ENCODE peak calls at places on chromosomes 12 and 14, in eight cellular contexts. One of them, this sample, is unnamed.
A peak's percentile ranks its signal among the peaks of the same experiment; 100 is the strongest.

GRCh38 chr14:71290960-71291466 is 383.8 kb downstream of the PCNX1 start:
- DNase-seq in suprapubic skin: no peak
- DNase-seq in testis: no peak
- DNase-seq in HepG2: peak; percentile 31
- DNase-seq in endothelial cell of umbilical vein: peak; percentile 85
- DNase-seq in tibial nerve: no peak
- DNase-seq in body of pancreas: no peak
- DNase-seq in ovary: no peak
- DNase-seq in this sample: peak; percentile 10

GRCh38 chr12:47808049-47808448 is 11.7 kb downstream of the HDAC7 start:
- DNase-seq in ovary: peak; percentile 66
- DNase-seq in suprapubic skin: peak; percentile 78
- DNase-seq in body of pancreas: no peak
- DNase-seq in testis: no peak
- DNase-seq in tibial nerve: no peak
- DNase-seq in HepG2: no peak
- DNase-seq in endothelial cell of umbilical vein: peak; percentile 85
- DNase-seq in this sample: peak; percentile 79

GRCh38 chr14:20631023-20631820 is 10.3 kb downstream of the OR6S1 start:
- DNase-seq in ovary: peak; percentile 71
- DNase-seq in body of pancreas: peak; percentile 75
- DNase-seq in testis: peak; percentile 55
- DNase-seq in suprapubic skin: no peak
- DNase-seq in HepG2: peak; percentile 79
- DNase-seq in endothelial cell of umbilical vein: peak; percentile 59
- DNase-seq in tibial nerve: peak; percentile 61
- DNase-seq in this sample: peak; percentile 37

GRCh38 chr12:2332947-2333346 is 280.2 kb downstream of the CACNA1C start:
- DNase-seq in ovary: no peak
- DNase-seq in suprapubic skin: no peak
- DNase-seq in HepG2: no peak
- DNase-seq in testis: no peak
- DNase-seq in body of pancreas: no peak
- DNase-seq in tibial nerve: no peak
- DNase-seq in endothelial cell of umbilical vein: no peak
- DNase-seq in this sample: no peak

GRCh38 chr14:54226103-54226502 is 170.7 kb upstream of the CDKN3 start:
- DNase-seq in testis: no peak
- DNase-seq in body of pancreas: no peak
- DNase-seq in suprapubic skin: no peak
- DNase-seq in tibial nerve: no peak
- DNase-seq in endothelial cell of umbilical vein: no peak
- DNase-seq in HepG2: no peak
- DNase-seq in ovary: no peak
- DNase-seq in this sample: no peak

GRCh38 chr12:114451657-114452056 is 45.7 kb upstream of the TBX5 start:
- DNase-seq in testis: no peak
- DNase-seq in endothelial cell of umbilical vein: no peak
- DNase-seq in body of pancreas: no peak
- DNase-seq in ovary: no peak
- DNase-seq in tibial nerve: no peak
- DNase-seq in HepG2: no peak
- DNase-seq in suprapubic skin: no peak
- DNase-seq in this sample: no peak

GRCh38 chr12:92464911-92465310 is 237.9 kb upstream of the PLEKHG7 start:
- DNase-seq in suprapubic skin: no peak
- DNase-seq in ovary: no peak
- DNase-seq in testis: no peak
- DNase-seq in body of pancreas: no peak
- DNase-seq in tibial nerve: no peak
- DNase-seq in HepG2: no peak
- DNase-seq in endothelial cell of umbilical vein: no peak
- DNase-seq in this sample: no peak

GRCh38 chr12:20024194-20024593 is 344.1 kb upstream of the PDE3A start:
- DNase-seq in testis: no peak
- DNase-seq in tibial nerve: peak; percentile 28
- DNase-seq in ovary: no peak
- DNase-seq in body of pancreas: no peak
- DNase-seq in endothelial cell of umbilical vein: peak; percentile 89
- DNase-seq in suprapubic skin: no peak
- DNase-seq in HepG2: no peak
- DNase-seq in this sample: no peak

GRCh38 chr14:72714094-72714493 is 179.8 kb downstream of the DPF3 start:
- DNase-seq in ovary: no peak
- DNase-seq in HepG2: no peak
- DNase-seq in suprapubic skin: no peak
- DNase-seq in endothelial cell of umbilical vein: no peak
- DNase-seq in body of pancreas: no peak
- DNase-seq in tibial nerve: no peak
- DNase-seq in testis: no peak
- DNase-seq in this sample: peak; percentile 24

GRCh38 chr14:39145266-39145966 is 24.7 kb downstream of the TRAPPC6B start:
- DNase-seq in testis: no peak
- DNase-seq in body of pancreas: no peak
- DNase-seq in tibial nerve: no peak
- DNase-seq in ovary: no peak
- DNase-seq in HepG2: peak; percentile 93
- DNase-seq in endothelial cell of umbilical vein: no peak
- DNase-seq in suprapubic skin: no peak
- DNase-seq in this sample: no peak

GRCh38 chr12:91492648-91493047 is 310.0 kb upstream of the DCN start:
- DNase-seq in endothelial cell of umbilical vein: peak; percentile 52
- DNase-seq in tibial nerve: no peak
- DNase-seq in HepG2: no peak
- DNase-seq in testis: no peak
- DNase-seq in suprapubic skin: no peak
- DNase-seq in ovary: no peak
- DNase-seq in body of pancreas: no peak
- DNase-seq in this sample: no peak

GRCh38 chr12:6383572-6384498 is at the start of gene LTBR:
- DNase-seq in body of pancreas: peak; percentile 96
- DNase-seq in ovary: peak; percentile 96
- DNase-seq in testis: peak; percentile 92
- DNase-seq in suprapubic skin: peak; percentile 98
- DNase-seq in endothelial cell of umbilical vein: peak; percentile 89
- DNase-seq in HepG2: peak; percentile 83
- DNase-seq in tibial nerve: peak; percentile 90
- DNase-seq in this sample: peak; percentile 96

GRCh38 chr12:112381421-112381897 is 772 bp downstream of the HECTD4 start:
- DNase-seq in endothelial cell of umbilical vein: peak; percentile 22
- DNase-seq in tibial nerve: no peak
- DNase-seq in suprapubic skin: peak; percentile 66
- DNase-seq in HepG2: no peak
- DNase-seq in body of pancreas: peak; percentile 24
- DNase-seq in ovary: peak; percentile 51
- DNase-seq in testis: no peak
- DNase-seq in this sample: peak; percentile 50

GRCh38 chr12:55972906-55973597 is 826 bp upstream of the RAB5B start:
- DNase-seq in body of pancreas: no peak
- DNase-seq in tibial nerve: peak; percentile 31
- DNase-seq in suprapubic skin: no peak
- DNase-seq in HepG2: no peak
- DNase-seq in testis: no peak
- DNase-seq in endothelial cell of umbilical vein: no peak
- DNase-seq in ovary: no peak
- DNase-seq in this sample: peak; percentile 18

GRCh38 chr14:70398706-70399431 is 18.0 kb downstream of the SYNJ2BP start:
- DNase-seq in HepG2: no peak
- DNase-seq in tibial nerve: no peak
- DNase-seq in ovary: no peak
- DNase-seq in endothelial cell of umbilical vein: no peak
- DNase-seq in testis: no peak
- DNase-seq in suprapubic skin: no peak
- DNase-seq in body of pancreas: no peak
- DNase-seq in this sample: no peak

GRCh38 chr12:67475725-67476124 is 172.8 kb upstream of the DYRK2 start:
- DNase-seq in body of pancreas: no peak
- DNase-seq in testis: no peak
- DNase-seq in tibial nerve: no peak
- DNase-seq in endothelial cell of umbilical vein: no peak
- DNase-seq in suprapubic skin: no peak
- DNase-seq in ovary: no peak
- DNase-seq in HepG2: no peak
- DNase-seq in this sample: no peak

GRCh38 chr12:53955776-53956250 is 1.1 kb downstream of the HOXC12 start:
- DNase-seq in tibial nerve: no peak
- DNase-seq in suprapubic skin: no peak
- DNase-seq in ovary: no peak
- DNase-seq in HepG2: no peak
- DNase-seq in body of pancreas: no peak
- DNase-seq in testis: no peak
- DNase-seq in endothelial cell of umbilical vein: no peak
- DNase-seq in this sample: no peak
- H3K4me1 ChIP-seq in tibial nerve: no peaks in the 10 kb centered on the region
- H3K4me1 ChIP-seq in suprapubic skin: peaks cover 53% of the 10 kb centered on the region
- H3K4me1 ChIP-seq in ovary: peaks cover 4% of the 10 kb centered on the region
- H3K4me1 ChIP-seq in HepG2: peaks cover 13% of the 10 kb centered on the region
- H3K4me1 ChIP-seq in body of pancreas: peaks cover 29% of the 10 kb centered on the region
- H3K4me1 ChIP-seq in testis: peaks cover 11% of the 10 kb centered on the region
- H3K4me1 ChIP-seq in endothelial cell of umbilical vein: no peaks in the 10 kb centered on the region
- H3K4me1 ChIP-seq in this sample: no peaks in the 10 kb centered on the region

DNA sequence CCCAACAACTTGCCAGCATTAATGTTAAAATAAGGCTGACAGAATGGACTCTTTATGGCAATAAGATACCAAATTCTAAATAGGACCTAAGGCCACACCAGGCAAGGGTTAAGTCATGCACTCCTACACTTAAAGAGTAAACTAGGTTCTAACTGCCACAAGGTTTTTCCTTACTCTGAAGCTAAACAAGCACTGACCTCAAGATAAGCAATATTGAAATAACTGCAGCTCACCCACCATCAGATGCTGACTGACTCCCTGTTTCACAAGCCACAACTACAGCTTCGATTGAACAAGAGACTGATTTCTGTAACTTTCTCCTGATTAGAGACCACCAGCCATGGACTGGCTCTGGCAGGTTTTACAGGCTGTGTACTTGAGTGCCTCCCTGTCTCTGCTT is 70.7 kb upstream of the DAAM1 start:
- DNase-seq in tibial nerve: no peak
- DNase-seq in suprapubic skin: no peak
- DNase-seq in endothelial cell of umbilical vein: no peak
- DNase-seq in HepG2: no peak
- DNase-seq in body of pancreas: no peak
- DNase-seq in ovary: no peak
- DNase-seq in testis: no peak
- DNase-seq in this sample: no peak
- TF ChIP-seq POLR2A in tibial nerve: no peak
- TF ChIP-seq POLR2A in suprapubic skin: no peak
- TF ChIP-seq POLR2A in endothelial cell of umbilical vein: no peak
- TF ChIP-seq POLR2A in HepG2: no peak
- TF ChIP-seq POLR2A in body of pancreas: no peak
- TF ChIP-seq POLR2A in ovary: no peak
- TF ChIP-seq POLR2A in testis: no peak
- TF ChIP-seq POLR2A in this sample: no peak

DNA sequence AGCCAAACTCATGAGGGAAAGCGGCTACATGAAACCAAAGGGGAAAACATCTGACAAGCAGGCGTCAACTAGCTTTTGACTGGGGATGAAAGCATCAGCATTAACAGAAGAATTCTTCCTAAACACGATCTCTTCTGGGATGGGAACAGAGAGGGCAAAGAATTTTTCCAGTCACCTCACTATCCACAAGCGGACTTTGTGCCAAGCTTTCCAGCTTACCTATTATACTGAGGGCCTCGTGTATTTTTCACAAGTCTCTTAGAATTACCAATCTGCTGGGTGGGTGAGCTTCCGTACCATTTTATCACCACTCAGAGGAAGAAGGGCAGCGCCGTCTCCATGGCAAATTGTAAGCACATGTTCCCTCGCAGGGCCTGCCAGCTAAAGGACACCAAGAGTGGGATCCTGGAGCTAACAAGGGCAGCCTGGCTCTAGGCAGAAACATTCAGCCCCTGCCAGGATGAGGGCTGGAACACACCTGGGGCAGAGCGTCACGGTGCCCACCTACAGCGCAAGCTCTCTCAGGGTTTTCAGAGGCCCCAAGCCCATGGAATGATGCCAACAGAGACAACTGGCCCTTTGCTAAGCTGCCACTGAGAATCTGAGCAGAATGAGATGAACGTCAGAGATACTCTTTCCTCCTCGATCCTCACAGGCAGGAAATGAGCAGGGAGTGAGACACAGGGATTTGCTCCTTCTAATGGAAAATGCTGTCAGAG is 74.6 kb downstream of the CHGA start:
- DNase-seq in body of pancreas: no peak
- DNase-seq in endothelial cell of umbilical vein: no peak
- DNase-seq in suprapubic skin: no peak
- DNase-seq in ovary: no peak
- DNase-seq in HepG2: no peak
- DNase-seq in testis: no peak
- DNase-seq in tibial nerve: no peak
- DNase-seq in this sample: no peak
- H3K27ac ChIP-seq in body of pancreas: no peak overlapping the region
- H3K27ac ChIP-seq in endothelial cell of umbilical vein: no peak overlapping the region
- H3K27ac ChIP-seq in suprapubic skin: no peak overlapping the region
- H3K27ac ChIP-seq in ovary: no peak overlapping the region
- H3K27ac ChIP-seq in HepG2: no peak overlapping the region
- H3K27ac ChIP-seq in testis: no peak overlapping the region
- H3K27ac ChIP-seq in tibial nerve: peak overlapping the region; percentile 43
- H3K27ac ChIP-seq in this sample: no peak overlapping the region

GRCh38 chr14:99537399-99537798 is 56.2 kb downstream of the CCNK start:
- DNase-seq in endothelial cell of umbilical vein: peak; percentile 27
- DNase-seq in tibial nerve: no peak
- DNase-seq in ovary: peak; percentile 79
- DNase-seq in suprapubic skin: no peak
- DNase-seq in testis: no peak
- DNase-seq in body of pancreas: no peak
- DNase-seq in HepG2: no peak
- DNase-seq in this sample: peak; percentile 48

GRCh38 chr14:99535908-99536778 is 54.9 kb downstream of the CCNK start:
- DNase-seq in suprapubic skin: no peak
- DNase-seq in testis: no peak
- DNase-seq in HepG2: no peak
- DNase-seq in body of pancreas: no peak
- DNase-seq in tibial nerve: no peak
- DNase-seq in ovary: no peak
- DNase-seq in endothelial cell of umbilical vein: no peak
- DNase-seq in this sample: no peak

GRCh38 chr14:99538733-99539132 is 57.5 kb downstream of the CCNK start:
- DNase-seq in ovary: no peak
- DNase-seq in HepG2: no peak
- DNase-seq in endothelial cell of umbilical vein: no peak
- DNase-seq in testis: no peak
- DNase-seq in tibial nerve: no peak
- DNase-seq in suprapubic skin: no peak
- DNase-seq in body of pancreas: no peak
- DNase-seq in this sample: no peak

GRCh38 chr14:99539503-99539902 is 58.3 kb downstream of the CCNK start:
- DNase-seq in tibial nerve: no peak
- DNase-seq in suprapubic skin: no peak
- DNase-seq in endothelial cell of umbilical vein: peak; percentile 80
- DNase-seq in testis: no peak
- DNase-seq in HepG2: no peak
- DNase-seq in ovary: no peak
- DNase-seq in body of pancreas: no peak
- DNase-seq in this sample: no peak

DNA sequence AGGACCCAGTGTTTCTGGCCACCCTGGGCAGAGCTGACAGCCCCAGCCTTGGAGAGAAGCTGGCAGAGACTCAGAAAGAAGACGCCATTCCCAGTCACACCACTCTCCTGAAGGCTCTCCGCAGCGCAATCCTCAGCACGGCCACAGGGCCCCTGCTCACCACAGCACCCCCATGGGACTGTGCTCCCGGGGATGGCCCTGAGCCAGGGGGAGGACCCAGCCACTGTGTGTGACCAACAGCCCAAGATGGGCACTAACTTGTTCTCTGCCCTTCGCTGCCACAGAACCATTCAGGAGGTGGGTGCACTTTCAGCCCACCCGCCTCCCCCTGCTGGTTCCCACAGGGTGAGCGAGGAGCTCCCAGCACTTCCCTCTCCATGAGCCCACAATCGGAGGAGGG is 57.1 kb downstream of the CCNK start:
- DNase-seq in endothelial cell of umbilical vein: no peak
- DNase-seq in ovary: no peak
- DNase-seq in testis: no peak
- DNase-seq in body of pancreas: no peak
- DNase-seq in tibial nerve: no peak
- DNase-seq in HepG2: no peak
- DNase-seq in suprapubic skin: no peak
- DNase-seq in this sample: no peak
- H3K4me1 ChIP-seq in endothelial cell of umbilical vein: peaks cover 2% of the 10 kb centered on the region
- H3K4me1 ChIP-seq in ovary: no peaks in the 10 kb centered on the region
- H3K4me1 ChIP-seq in testis: peaks cover 6% of the 10 kb centered on the region
- H3K4me1 ChIP-seq in body of pancreas: peaks cover 36% of the 10 kb centered on the region
- H3K4me1 ChIP-seq in tibial nerve: no peaks in the 10 kb centered on the region
- H3K4me1 ChIP-seq in HepG2: peaks cover 46% of the 10 kb centered on the region
- H3K4me1 ChIP-seq in suprapubic skin: peaks cover 5% of the 10 kb centered on the region
- H3K4me1 ChIP-seq in this sample: peaks cover 43% of the 10 kb centered on the region

This sample was measured in transverse colon.